ENCODE peak calls at places on chromosome 1, in eight cellular contexts. One of them, this sample, is unnamed.

GRCh38 chr1:20481158-20481617 is 4.8 kb downstream of the CAMK2N1 start:
- ATAC-seq in mucosa of descending colon: peak
- ATAC-seq in activated B cell treated with CpG ODN at 0.5 μM for 24 hours: no peak
- ATAC-seq in left colon: peak
- ATAC-seq in activated T-cell treated with anti-CD3 and anti-CD28 coated beads, Interleukin-2, amount 50 U/mL, for 4 hours: no peak
- ATAC-seq in Right ventricle myocardium inferior: no peak
- ATAC-seq in left ventricle myocardium superior: no peak
- ATAC-seq in activated CD8-positive, alpha-beta T cell treated with anti-CD3 and anti-CD28 coated beads, Interleukin-2, amount 10 ng/mL, durations not matched to agents 7 days and 5 days: no peak
- ATAC-seq in this sample: no peak

GRCh38 chr1:65681101-65681500 is 111.6 kb upstream of the PDE4B start:
- ATAC-seq in mucosa of descending colon: no peak
- ATAC-seq in activated B cell treated with CpG ODN at 0.5 μM for 24 hours: no peak
- ATAC-seq in left colon: no peak
- ATAC-seq in activated T-cell treated with anti-CD3 and anti-CD28 coated beads, Interleukin-2, amount 50 U/mL, for 4 hours: no peak
- ATAC-seq in Right ventricle myocardium inferior: no peak
- ATAC-seq in left ventricle myocardium superior: no peak
- ATAC-seq in activated CD8-positive, alpha-beta T cell treated with anti-CD3 and anti-CD28 coated beads, Interleukin-2, amount 10 ng/mL, durations not matched to agents 7 days and 5 days: no peak
- ATAC-seq in this sample: no peak

GRCh38 chr1:115069626-115070308 is 19.5 kb downstream of the TSPAN2 start:
- ATAC-seq in mucosa of descending colon: peak
- ATAC-seq in activated B cell treated with CpG ODN at 0.5 μM for 24 hours: no peak
- ATAC-seq in left colon: peak
- ATAC-seq in activated T-cell treated with anti-CD3 and anti-CD28 coated beads, Interleukin-2, amount 50 U/mL, for 4 hours: no peak
- ATAC-seq in Right ventricle myocardium inferior: no peak
- ATAC-seq in left ventricle myocardium superior: no peak
- ATAC-seq in activated CD8-positive, alpha-beta T cell treated with anti-CD3 and anti-CD28 coated beads, Interleukin-2, amount 10 ng/mL, durations not matched to agents 7 days and 5 days: no peak
- ATAC-seq in this sample: no peak

GRCh38 chr1:216809649-216810048 is 86.4 kb upstream of the ESRRG start:
- ATAC-seq in mucosa of descending colon: no peak
- ATAC-seq in activated B cell treated with CpG ODN at 0.5 μM for 24 hours: no peak
- ATAC-seq in left colon: no peak
- ATAC-seq in activated T-cell treated with anti-CD3 and anti-CD28 coated beads, Interleukin-2, amount 50 U/mL, for 4 hours: no peak
- ATAC-seq in Right ventricle myocardium inferior: no peak
- ATAC-seq in left ventricle myocardium superior: no peak
- ATAC-seq in activated CD8-positive, alpha-beta T cell treated with anti-CD3 and anti-CD28 coated beads, Interleukin-2, amount 10 ng/mL, durations not matched to agents 7 days and 5 days: no peak
- ATAC-seq in this sample: no peak

GRCh38 chr1:174200746-174201145 is 41.4 kb downstream of the RABGAP1L start:
- ATAC-seq in mucosa of descending colon: no peak
- ATAC-seq in activated B cell treated with CpG ODN at 0.5 μM for 24 hours: no peak
- ATAC-seq in left colon: no peak
- ATAC-seq in activated T-cell treated with anti-CD3 and anti-CD28 coated beads, Interleukin-2, amount 50 U/mL, for 4 hours: no peak
- ATAC-seq in Right ventricle myocardium inferior: no peak
- ATAC-seq in left ventricle myocardium superior: no peak
- ATAC-seq in activated CD8-positive, alpha-beta T cell treated with anti-CD3 and anti-CD28 coated beads, Interleukin-2, amount 10 ng/mL, durations not matched to agents 7 days and 5 days: no peak
- ATAC-seq in this sample: no peak

GRCh38 chr1:183070923-183071618 is 47.9 kb downstream of the LAMC1 start:
- ATAC-seq in mucosa of descending colon: no peak
- ATAC-seq in activated B cell treated with CpG ODN at 0.5 μM for 24 hours: peak
- ATAC-seq in left colon: no peak
- ATAC-seq in activated T-cell treated with anti-CD3 and anti-CD28 coated beads, Interleukin-2, amount 50 U/mL, for 4 hours: no peak
- ATAC-seq in Right ventricle myocardium inferior: peak
- ATAC-seq in left ventricle myocardium superior: peak
- ATAC-seq in activated CD8-positive, alpha-beta T cell treated with anti-CD3 and anti-CD28 coated beads, Interleukin-2, amount 10 ng/mL, durations not matched to agents 7 days and 5 days: no peak
- ATAC-seq in this sample: no peak

GRCh38 chr1:229040630-229041358 is 230.1 kb upstream of the RAB4A start:
- ATAC-seq in mucosa of descending colon: no peak
- ATAC-seq in activated B cell treated with CpG ODN at 0.5 μM for 24 hours: no peak
- ATAC-seq in left colon: no peak
- ATAC-seq in activated T-cell treated with anti-CD3 and anti-CD28 coated beads, Interleukin-2, amount 50 U/mL, for 4 hours: no peak
- ATAC-seq in Right ventricle myocardium inferior: no peak
- ATAC-seq in left ventricle myocardium superior: no peak
- ATAC-seq in activated CD8-positive, alpha-beta T cell treated with anti-CD3 and anti-CD28 coated beads, Interleukin-2, amount 10 ng/mL, durations not matched to agents 7 days and 5 days: no peak
- ATAC-seq in this sample: no peak

GRCh38 chr1:228668553-228669400 is 66.5 kb upstream of the RHOU start:
- ATAC-seq in mucosa of descending colon: no peak
- ATAC-seq in activated B cell treated with CpG ODN at 0.5 μM for 24 hours: no peak
- ATAC-seq in left colon: no peak
- ATAC-seq in activated T-cell treated with anti-CD3 and anti-CD28 coated beads, Interleukin-2, amount 50 U/mL, for 4 hours: no peak
- ATAC-seq in Right ventricle myocardium inferior: peak
- ATAC-seq in left ventricle myocardium superior: peak
- ATAC-seq in activated CD8-positive, alpha-beta T cell treated with anti-CD3 and anti-CD28 coated beads, Interleukin-2, amount 10 ng/mL, durations not matched to agents 7 days and 5 days: no peak
- ATAC-seq in this sample: peak

GRCh38 chr1:247107694-247108093 is 3.5 kb upstream of the ZNF669 start:
- ATAC-seq in mucosa of descending colon: no peak
- ATAC-seq in activated B cell treated with CpG ODN at 0.5 μM for 24 hours: no peak
- ATAC-seq in left colon: no peak
- ATAC-seq in activated T-cell treated with anti-CD3 and anti-CD28 coated beads, Interleukin-2, amount 50 U/mL, for 4 hours: no peak
- ATAC-seq in Right ventricle myocardium inferior: no peak
- ATAC-seq in left ventricle myocardium superior: no peak
- ATAC-seq in activated CD8-positive, alpha-beta T cell treated with anti-CD3 and anti-CD28 coated beads, Interleukin-2, amount 10 ng/mL, durations not matched to agents 7 days and 5 days: no peak
- ATAC-seq in this sample: no peak